ENCODE peak calls at places on chromosomes 6 and 20, in six cellular contexts. One of them, this sample, is unnamed.

GRCh38 chr20:51034461-51034860 is 11.6 kb upstream of the KCNG1 start:
- DNase-seq in Daoy: no peak
- DNase-seq in GM04504: no peak
- DNase-seq in ELR: no peak
- DNase-seq in epithelial cell of esophagus: no peak
- DNase-seq in activated CD4-positive, alpha-beta T cell treated with anti-CD3 and anti-CD28 coated beads for 4 hours: no peak
- DNase-seq in this sample: no peak

GRCh38 chr20:37342231-37343177 is 3.4 kb upstream of the SRC start:
- DNase-seq in Daoy: no peak
- DNase-seq in GM04504: no peak
- DNase-seq in ELR: peak; percentile 54
- DNase-seq in epithelial cell of esophagus: no peak
- DNase-seq in activated CD4-positive, alpha-beta T cell treated with anti-CD3 and anti-CD28 coated beads for 4 hours: no peak
- DNase-seq in this sample: no peak

GRCh38 chr20:32706486-32706885 is 32.7 kb upstream of the C20orf203 start:
- DNase-seq in Daoy: no peak
- DNase-seq in GM04504: no peak
- DNase-seq in ELR: no peak
- DNase-seq in epithelial cell of esophagus: no peak
- DNase-seq in activated CD4-positive, alpha-beta T cell treated with anti-CD3 and anti-CD28 coated beads for 4 hours: no peak
- DNase-seq in this sample: no peak

GRCh38 chr6:35071347-35071994 is 69.7 kb downstream of the TCP11 start:
- DNase-seq in Daoy: no peak
- DNase-seq in GM04504: no peak
- DNase-seq in ELR: no peak
- DNase-seq in epithelial cell of esophagus: peak; percentile 32
- DNase-seq in activated CD4-positive, alpha-beta T cell treated with anti-CD3 and anti-CD28 coated beads for 4 hours: no peak
- DNase-seq in this sample: no peak

GRCh38 chr20:44736170-44737021 is 9.3 kb upstream of the KCNK15 start:
- DNase-seq in Daoy: peak; percentile 49
- DNase-seq in GM04504: peak; percentile 68
- DNase-seq in ELR: peak; percentile 87
- DNase-seq in epithelial cell of esophagus: peak; percentile 68
- DNase-seq in activated CD4-positive, alpha-beta T cell treated with anti-CD3 and anti-CD28 coated beads for 4 hours: no peak
- DNase-seq in this sample: peak; percentile 78

GRCh38 chr20:50794181-50794845 is 548 bp upstream of the BCAS4 start:
- DNase-seq in Daoy: no peak
- DNase-seq in GM04504: no peak
- DNase-seq in ELR: peak; percentile 48
- DNase-seq in epithelial cell of esophagus: no peak
- DNase-seq in activated CD4-positive, alpha-beta T cell treated with anti-CD3 and anti-CD28 coated beads for 4 hours: no peak
- DNase-seq in this sample: no peak

GRCh38 chr6:118708055-118708454 is 56.7 kb upstream of the CEP85L start:
- DNase-seq in Daoy: peak; percentile 34
- DNase-seq in GM04504: no peak
- DNase-seq in ELR: peak; percentile 52
- DNase-seq in epithelial cell of esophagus: peak; percentile 57
- DNase-seq in activated CD4-positive, alpha-beta T cell treated with anti-CD3 and anti-CD28 coated beads for 4 hours: peak; percentile 30
- DNase-seq in this sample: peak; percentile 39

GRCh38 chr20:4896971-4897497 is 104.3 kb downstream of the SLC23A2 start:
- DNase-seq in Daoy: no peak
- DNase-seq in GM04504: no peak
- DNase-seq in ELR: peak; percentile 28
- DNase-seq in epithelial cell of esophagus: peak; percentile 27
- DNase-seq in activated CD4-positive, alpha-beta T cell treated with anti-CD3 and anti-CD28 coated beads for 4 hours: peak; percentile 14
- DNase-seq in this sample: no peak

GRCh38 chr6:99590728-99591672 is 15.6 kb upstream of the PRDM13 start:
- DNase-seq in Daoy: no peak
- DNase-seq in GM04504: no peak
- DNase-seq in ELR: no peak
- DNase-seq in epithelial cell of esophagus: no peak
- DNase-seq in activated CD4-positive, alpha-beta T cell treated with anti-CD3 and anti-CD28 coated beads for 4 hours: no peak
- DNase-seq in this sample: no peak

GRCh38 chr6:30258204-30258603 is 45.0 kb upstream of the TRIM26 start:
- DNase-seq in Daoy: no peak
- DNase-seq in GM04504: no peak
- DNase-seq in ELR: no peak
- DNase-seq in epithelial cell of esophagus: no peak
- DNase-seq in activated CD4-positive, alpha-beta T cell treated with anti-CD3 and anti-CD28 coated beads for 4 hours: no peak
- DNase-seq in this sample: no peak

GRCh38 chr20:38961530-38962043 is 557 bp upstream of the DHX35 start:
- DNase-seq in Daoy: no peak
- DNase-seq in GM04504: no peak
- DNase-seq in ELR: peak; percentile 38
- DNase-seq in epithelial cell of esophagus: no peak
- DNase-seq in activated CD4-positive, alpha-beta T cell treated with anti-CD3 and anti-CD28 coated beads for 4 hours: peak; percentile 32
- DNase-seq in this sample: no peak

GRCh38 chr6:134830945-134831344 is 119.0 kb downstream of the ALDH8A1 start:
- DNase-seq in Daoy: no peak
- DNase-seq in GM04504: no peak
- DNase-seq in ELR: no peak
- DNase-seq in epithelial cell of esophagus: no peak
- DNase-seq in activated CD4-positive, alpha-beta T cell treated with anti-CD3 and anti-CD28 coated beads for 4 hours: no peak
- DNase-seq in this sample: no peak

GRCh38 chr6:5481024-5481423 is 219.7 kb downstream of the FARS2 start:
- DNase-seq in Daoy: no peak
- DNase-seq in GM04504: no peak
- DNase-seq in ELR: no peak
- DNase-seq in epithelial cell of esophagus: no peak
- DNase-seq in activated CD4-positive, alpha-beta T cell treated with anti-CD3 and anti-CD28 coated beads for 4 hours: no peak
- DNase-seq in this sample: no peak

GRCh38 chr6:16352258-16352635 is 113.9 kb downstream of the GMPR start:
- DNase-seq in Daoy: peak; percentile 19
- DNase-seq in GM04504: peak; percentile 60
- DNase-seq in ELR: peak; percentile 33
- DNase-seq in epithelial cell of esophagus: no peak
- DNase-seq in activated CD4-positive, alpha-beta T cell treated with anti-CD3 and anti-CD28 coated beads for 4 hours: no peak
- DNase-seq in this sample: peak; percentile 70

GRCh38 chr6:39929733-39930461 is 4.4 kb downstream of the MOCS1 start:
- DNase-seq in Daoy: peak; percentile 21
- DNase-seq in GM04504: peak; percentile 19
- DNase-seq in ELR: peak; percentile 66
- DNase-seq in epithelial cell of esophagus: no peak
- DNase-seq in activated CD4-positive, alpha-beta T cell treated with anti-CD3 and anti-CD28 coated beads for 4 hours: no peak
- DNase-seq in this sample: no peak

GRCh38 chr20:57600324-57601210 is 19.7 kb downstream of the ZBP1 start:
- DNase-seq in Daoy: peak; percentile 51
- DNase-seq in GM04504: no peak
- DNase-seq in ELR: peak; percentile 48
- DNase-seq in epithelial cell of esophagus: peak; percentile 6
- DNase-seq in activated CD4-positive, alpha-beta T cell treated with anti-CD3 and anti-CD28 coated beads for 4 hours: no peak
- DNase-seq in this sample: no peak

GRCh38 chr6:155188707-155189496 is 74.9 kb upstream of the CLDN20 start:
- DNase-seq in Daoy: peak; percentile 91
- DNase-seq in GM04504: peak; percentile 89
- DNase-seq in ELR: peak; percentile 97
- DNase-seq in epithelial cell of esophagus: peak; percentile 77
- DNase-seq in activated CD4-positive, alpha-beta T cell treated with anti-CD3 and anti-CD28 coated beads for 4 hours: no peak
- DNase-seq in this sample: peak; percentile 97

GRCh38 chr6:33314515-33314942 is 651 bp upstream of the TAPBP start:
- DNase-seq in Daoy: peak; percentile 90
- DNase-seq in GM04504: peak; percentile 61
- DNase-seq in ELR: peak; percentile 84
- DNase-seq in epithelial cell of esophagus: peak; percentile 86
- DNase-seq in activated CD4-positive, alpha-beta T cell treated with anti-CD3 and anti-CD28 coated beads for 4 hours: peak; percentile 76
- DNase-seq in this sample: peak; percentile 72

GRCh38 chr6:137056121-137056880 is 11.5 kb upstream of the IL20RA start:
- DNase-seq in Daoy: peak; percentile 79
- DNase-seq in GM04504: no peak
- DNase-seq in ELR: peak; percentile 25
- DNase-seq in epithelial cell of esophagus: peak; percentile 58
- DNase-seq in activated CD4-positive, alpha-beta T cell treated with anti-CD3 and anti-CD28 coated beads for 4 hours: no peak
- DNase-seq in this sample: peak; percentile 31